ENCODE peak calls at places on chromosomes 16 and 17, in ten cellular contexts. Y is HCT116; A is suprapubic skin; F is DND-41; E is lung; N is upper lobe of right lung; Q is CD8-positive, alpha-beta T cell; G is CD8-positive, alpha-beta memory T cell; M is colonic mucosa; S is effector memory CD4-positive, alpha-beta T cell. D is an unnamed sample.

GRCh38 chr16:84062734-84063640 is 20.4 kb upstream of the SLC38A8 start:
- DNase-seq in Y (peak; percentile 52), E (peak; percentile 80), Q (peak; percentile 59), A (peak; percentile 82), N (peak; percentile 89), M (peak; percentile 69), G (peak; percentile 41), S (peak; percentile 23), F (peak; percentile 64), D (peak; percentile 64)

GRCh38 chr16:81189100-81189664 is 49.3 kb upstream of the BCO1 start:
- DNase-seq in M (peak; percentile 66), N (peak; percentile 85), S (no peak), A (peak; percentile 92), E (peak; percentile 71), F (no peak), G (no peak), Q (no peak), Y (no peak), D (no peak)

GRCh38 chr16:55039042-55039441 is 108.4 kb downstream of the IRX5 start:
- DNase-seq in M (no peak), G (no peak), Q (no peak), F (no peak), N (no peak), Y (no peak), A (no peak), E (no peak), S (no peak), D (no peak)

GRCh38 chr16:68062910-68063393 is 22.2 kb upstream of the NFATC3 start:
- DNase-seq in G (peak; percentile 34), E (no peak), M (no peak), Q (peak; percentile 51), S (no peak), F (peak; percentile 50), A (peak; percentile 46), Y (no peak), N (no peak), D (no peak)

GRCh38 chr17:74987909-74988711 is 678 bp downstream of the CDR2L start:
- DNase-seq in N (peak; percentile 87), A (peak; percentile 93), M (peak; percentile 79), G (no peak), Q (peak; percentile 15), Y (no peak), F (no peak), E (peak; percentile 65), S (no peak), D (peak; percentile 86)

GRCh38 chr17:18163528-18163927 is 20.1 kb upstream of the ALKBH5 start:
- DNase-seq in S (no peak), Y (no peak), M (no peak), F (no peak), Q (no peak), E (no peak), N (no peak), G (no peak), A (no peak), D (no peak)

GRCh38 chr17:28500712-28501379 is 5.3 kb upstream of the FOXN1 start:
- DNase-seq in N (no peak), E (no peak), G (no peak), A (no peak), M (no peak), S (no peak), Q (no peak), Y (no peak), F (no peak), D (no peak)

GRCh38 chr17:57740225-57740528 is 4.9 kb downstream of the CCDC182 start:
- DNase-seq in Y (no peak), G (no peak), A (no peak), N (no peak), S (no peak), M (no peak), E (no peak), F (no peak), Q (no peak), D (no peak)

GRCh38 chr16:63530208-63530607 is 1494.0 kb upstream of the CDH8 start:
- DNase-seq in M (no peak), A (no peak), F (no peak), E (no peak), N (no peak), Q (no peak), Y (no peak), G (no peak), S (no peak), D (no peak)

GRCh38 chr17:64063766-64064224 is 43.4 kb upstream of the ICAM2 start:
- DNase-seq in E (peak; percentile 82), S (peak; percentile 44), N (peak; percentile 93), Q (peak; percentile 56), G (peak; percentile 52), F (peak; percentile 50), Y (no peak), A (no peak), M (peak; percentile 74), D (no peak)

GRCh38 chr16:8958344-8958808 is 5.3 kb downstream of the USP7 start:
- DNase-seq in G (no peak), S (peak; percentile 19), N (no peak), M (peak; percentile 44), A (peak; percentile 75), Y (no peak), Q (peak; percentile 30), F (peak; percentile 68), E (no peak), D (peak; percentile 75)

GRCh38 chr17:69411766-69412165 is 2.7 kb upstream of the MAP2K6 start:
- DNase-seq in N (no peak), F (no peak), G (no peak), S (no peak), Y (no peak), E (no peak), Q (no peak), A (no peak), M (no peak), D (no peak)

GRCh38 chr16:10150906-10151305 is 31.3 kb downstream of the GRIN2A start:
- DNase-seq in E (no peak), S (no peak), A (no peak), G (no peak), Q (no peak), N (no peak), M (no peak), F (no peak), Y (no peak), D (no peak)

GRCh38 chr17:78803161-78803845 is 21.2 kb upstream of the CYTH1 start:
- DNase-seq in N (no peak), S (no peak), M (peak; percentile 27), Q (no peak), E (no peak), F (no peak), Y (no peak), A (no peak), G (peak; percentile 64), D (no peak)

GRCh38 chr16:56610017-56610608 is 1.7 kb downstream of the MT2A start:
- DNase-seq in Y (peak; percentile 75), Q (peak; percentile 66), N (peak; percentile 82), G (peak; percentile 78), F (peak; percentile 50), M (peak; percentile 61), E (peak; percentile 58), A (no peak), S (peak; percentile 42), D (peak; percentile 73)

GRCh38 chr17:11389583-11389982 is 148.6 kb downstream of the SHISA6 start:
- DNase-seq in N (no peak), M (no peak), E (no peak), G (no peak), A (no peak), F (no peak), Y (no peak), S (no peak), Q (no peak), D (no peak)
- H3K4me1 ChIP-seq in N (no peaks in the 10 kb centered on the region), M (no peaks in the 10 kb centered on the region), E (no peaks in the 10 kb centered on the region), G (no peaks in the 10 kb centered on the region), A (no peaks in the 10 kb centered on the region), F (no peaks in the 10 kb centered on the region), Y (no peaks in the 10 kb centered on the region), S (no peaks in the 10 kb centered on the region), Q (no peaks in the 10 kb centered on the region), D (no peaks in the 10 kb centered on the region)

GRCh38 chr17:44831270-44831770 is 1.2 kb upstream of the GJC1 start:
- DNase-seq in S (no peak), A (no peak), Q (no peak), F (no peak), Y (no peak), N (no peak), E (no peak), M (no peak), G (no peak), D (no peak)
- H3K27me3 ChIP-seq in S (peaks cover 42% of the 10 kb centered on the region), A (peaks cover 81% of the 10 kb centered on the region), Q (peaks cover 23% of the 10 kb centered on the region), F (peaks cover 21% of the 10 kb centered on the region), Y (no peaks in the 10 kb centered on the region), N (peaks cover 62% of the 10 kb centered on the region), E (no peaks in the 10 kb centered on the region), M (peaks cover 45% of the 10 kb centered on the region), G (peaks cover 35% of the 10 kb centered on the region), D (no peaks in the 10 kb centered on the region)

GRCh38 chr16:85563515-85564276 is 49.4 kb upstream of the GSE1 start:
- DNase-seq in E (peak; percentile 76), M (peak; percentile 94), F (no peak), G (no peak), N (peak; percentile 91), Y (no peak), Q (no peak), A (peak; percentile 87), S (no peak), D (no peak)

GRCh38 chr16:85562102-85562786 is 50.9 kb upstream of the GSE1 start:
- DNase-seq in F (no peak), Q (no peak), E (no peak), S (no peak), Y (no peak), G (no peak), N (no peak), A (no peak), M (no peak), D (no peak)

GRCh38 chr16:85563031-85563430 is 50.1 kb upstream of the GSE1 start:
- DNase-seq in M (no peak), F (no peak), Y (no peak), E (no peak), G (no peak), A (no peak), N (no peak), Q (no peak), S (no peak), D (no peak)

GRCh38 chr16:85561248-85562101 is 51.6 kb upstream of the GSE1 start:
- DNase-seq in Y (no peak), F (no peak), E (no peak), S (no peak), N (no peak), M (no peak), A (no peak), G (no peak), Q (no peak), D (no peak)

DNA sequence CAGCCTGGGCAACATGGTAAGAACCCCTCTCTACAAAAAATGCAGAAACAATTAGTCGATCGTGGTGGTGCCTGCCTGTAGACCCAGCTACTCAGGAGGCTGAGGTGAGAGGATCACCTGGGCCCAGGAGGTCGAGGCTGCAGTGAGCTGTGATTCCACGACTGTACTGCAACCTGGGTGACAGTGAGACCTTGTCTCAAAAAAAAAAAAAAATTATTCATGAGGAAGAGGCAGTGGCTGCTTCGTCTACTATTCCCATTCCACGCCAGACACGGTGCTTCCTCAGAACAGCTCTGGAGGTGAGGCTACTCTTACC is 52.2 kb upstream of the GSE1 start:
- DNase-seq in A (no peak), N (no peak), E (no peak), M (no peak), Y (no peak), Q (no peak), S (no peak), G (no peak), F (no peak), D (no peak)
- H3K4me1 ChIP-seq in A (peaks cover 79% of the 10 kb centered on the region), N (peaks cover 76% of the 10 kb centered on the region), E (peaks cover 8% of the 10 kb centered on the region), M (peaks cover 22% of the 10 kb centered on the region), Y (peaks cover 39% of the 10 kb centered on the region), Q (peaks cover 26% of the 10 kb centered on the region), S (peaks cover 8% of the 10 kb centered on the region), G (peaks cover 21% of the 10 kb centered on the region), F (peaks cover 53% of the 10 kb centered on the region), D (peaks cover 12% of the 10 kb centered on the region)

GRCh38 chr16:86298166-86299131 is 211.9 kb upstream of the FOXF1 start:
- DNase-seq in A (no peak), Q (no peak), N (no peak), S (no peak), Y (no peak), G (no peak), F (no peak), M (no peak), E (no peak), D (peak; percentile 92)
- H3K27me3 ChIP-seq in A (peaks cover 94% of the 10 kb centered on the region), Q (peaks cover 15% of the 10 kb centered on the region), N (peaks cover 20% of the 10 kb centered on the region), S (peaks cover 14% of the 10 kb centered on the region), Y (peaks cover 42% of the 10 kb centered on the region), G (peaks cover 3% of the 10 kb centered on the region), F (peaks cover 41% of the 10 kb centered on the region), M (no peaks in the 10 kb centered on the region), E (no peaks in the 10 kb centered on the region), D (no peaks in the 10 kb centered on the region)

D was measured in SJSA1.